ENCODE peak calls at places on chromosomes 4 and X, in nine cellular contexts. P is activated T-helper 1 cell treated with anti-CD3 and anti-CD28 coated beads, Interleukin-12 subunit alpha, Interleukin-12 subunit beta, Interleukin-2, Interleukin-4 antibody, amounts not matched to agents 30 ng/mL and 10 ng/mL and 1 ng/mL, durations not matched to agents 14 hours and 24 hours and 36 hours; F is GF-D8; C is ovary; N is activated effector memory CD4-positive, alpha-beta T cell treated with Interleukin-2 at 50 U/mL for 16 hours; K is stimulated activated CD4-positive, alpha-beta T cell treated with anti-CD3 and anti-CD28 coated beads, Interleukin-4, amount 100 ng/mL, for 1 hour; J is posterior cingulate gyrus; B is RPMI7951; W is ACHN. V is an unnamed sample.

GRCh38 chr4:30719363-30720020 is 677 bp upstream of the PCDH7 start:
- DNase-seq in J (peak; percentile 92), N (no peak), F (no peak), B (peak; percentile 24), C (peak; percentile 21), P (no peak), W (peak; percentile 51), K (no peak), V (no peak)

GRCh38 chr4:1983846-1984405 is 24.8 kb downstream of the NELFA start:
- DNase-seq in N (no peak), P (no peak), F (no peak), B (no peak), K (no peak), C (no peak), W (no peak), J (peak; percentile 75), V (no peak)

GRCh38 chr4:7140062-7140691 is 52.2 kb upstream of the SORCS2 start:
- DNase-seq in P (no peak), N (no peak), J (no peak), B (no peak), F (no peak), K (no peak), W (no peak), C (no peak), V (no peak)

GRCh38 chrX:118188977-118189376 is 72.4 kb upstream of the KLHL13 start:
- DNase-seq in P (no peak), B (no peak), F (no peak), K (no peak), C (no peak), W (no peak), J (no peak), N (no peak), V (no peak)

GRCh38 chrX:39162322-39162721 is 361.1 kb downstream of the MID1IP1 start:
- DNase-seq in C (peak; percentile 48), W (no peak), K (peak; percentile 64), B (peak; percentile 44), J (peak; percentile 76), P (no peak), F (no peak), N (no peak), V (peak; percentile 25)

GRCh38 chr4:89803036-89803435 is 33.9 kb downstream of the SNCA start:
- DNase-seq in K (no peak), F (no peak), B (no peak), N (no peak), C (no peak), J (no peak), P (no peak), W (no peak), V (no peak)

GRCh38 chr4:139651282-139652194 is 14.1 kb upstream of the MGST2 start:
- DNase-seq in K (peak; percentile 65), B (peak; percentile 66), C (peak; percentile 94), N (peak; percentile 40), P (peak; percentile 29), W (peak; percentile 61), F (peak; percentile 25), J (peak; percentile 91), V (peak; percentile 89)

GRCh38 chrX:133741303-133741702 is 244.1 kb downstream of the GPC3 start:
- DNase-seq in B (no peak), P (no peak), N (no peak), C (no peak), W (no peak), K (no peak), J (no peak), F (no peak), V (no peak)